ENCODE peak calls at places on chromosomes 2 and 18, in eight cellular contexts. One of them, this sample, is unnamed.
A peak's percentile ranks its signal among the peaks of the same experiment; 100 is the strongest.

GRCh38 chr2:100411841-100412292 is 5.6 kb downstream of the CHST10 start:
- DNase-seq in activated effector memory CD4-positive, alpha-beta T cell treated with Interleukin-2 at 50 U/mL for 16 hours: no peak
- DNase-seq in globus pallidus: no peak
- DNase-seq in activated T-helper 1 cell treated with anti-CD3 and anti-CD28 coated beads, Interleukin-2, amount 50 U/mL, for 16 hours: no peak
- DNase-seq in astrocyte of the spinal cord: no peak
- DNase-seq in AG08395: no peak
- DNase-seq in activated CD4-positive, alpha-beta T cell treated with anti-CD3 and anti-CD28 coated beads, Interleukin-2, amount 50 U/mL, for 24 hours: no peak
- DNase-seq in COLO829: no peak
- DNase-seq in this sample: no peak

GRCh38 chr2:216702756-216703155 is 7.4 kb upstream of the IGFBP5 start:
- DNase-seq in globus pallidus: no peak
- DNase-seq in AG08395: no peak
- DNase-seq in activated T-helper 1 cell treated with anti-CD3 and anti-CD28 coated beads, Interleukin-2, amount 50 U/mL, for 16 hours: no peak
- DNase-seq in COLO829: no peak
- DNase-seq in activated CD4-positive, alpha-beta T cell treated with anti-CD3 and anti-CD28 coated beads, Interleukin-2, amount 50 U/mL, for 24 hours: no peak
- DNase-seq in astrocyte of the spinal cord: no peak
- DNase-seq in activated effector memory CD4-positive, alpha-beta T cell treated with Interleukin-2 at 50 U/mL for 16 hours: no peak
- DNase-seq in this sample: no peak

GRCh38 chr2:215718890-215719289 is 283.0 kb upstream of the FN1 start:
- DNase-seq in activated effector memory CD4-positive, alpha-beta T cell treated with Interleukin-2 at 50 U/mL for 16 hours: no peak
- DNase-seq in astrocyte of the spinal cord: no peak
- DNase-seq in activated T-helper 1 cell treated with anti-CD3 and anti-CD28 coated beads, Interleukin-2, amount 50 U/mL, for 16 hours: no peak
- DNase-seq in activated CD4-positive, alpha-beta T cell treated with anti-CD3 and anti-CD28 coated beads, Interleukin-2, amount 50 U/mL, for 24 hours: no peak
- DNase-seq in AG08395: no peak
- DNase-seq in COLO829: no peak
- DNase-seq in globus pallidus: no peak
- DNase-seq in this sample: no peak

GRCh38 chr2:227717687-227718567 is at the start of gene SLC19A3:
- DNase-seq in globus pallidus: peak; percentile 75
- DNase-seq in AG08395: peak; percentile 59
- DNase-seq in COLO829: peak; percentile 61
- DNase-seq in activated CD4-positive, alpha-beta T cell treated with anti-CD3 and anti-CD28 coated beads, Interleukin-2, amount 50 U/mL, for 24 hours: no peak
- DNase-seq in activated effector memory CD4-positive, alpha-beta T cell treated with Interleukin-2 at 50 U/mL for 16 hours: no peak
- DNase-seq in activated T-helper 1 cell treated with anti-CD3 and anti-CD28 coated beads, Interleukin-2, amount 50 U/mL, for 16 hours: no peak
- DNase-seq in astrocyte of the spinal cord: peak; percentile 82
- DNase-seq in this sample: peak; percentile 78

GRCh38 chr2:119678021-119678656 is 862 bp upstream of the TMEM177 start:
- DNase-seq in activated effector memory CD4-positive, alpha-beta T cell treated with Interleukin-2 at 50 U/mL for 16 hours: peak; percentile 24
- DNase-seq in activated CD4-positive, alpha-beta T cell treated with anti-CD3 and anti-CD28 coated beads, Interleukin-2, amount 50 U/mL, for 24 hours: no peak
- DNase-seq in AG08395: no peak
- DNase-seq in globus pallidus: no peak
- DNase-seq in COLO829: no peak
- DNase-seq in astrocyte of the spinal cord: no peak
- DNase-seq in activated T-helper 1 cell treated with anti-CD3 and anti-CD28 coated beads, Interleukin-2, amount 50 U/mL, for 16 hours: no peak
- DNase-seq in this sample: peak; percentile 99

GRCh38 chr2:33478968-33479691 is 2.7 kb downstream of the RASGRP3 start:
- DNase-seq in COLO829: no peak
- DNase-seq in activated T-helper 1 cell treated with anti-CD3 and anti-CD28 coated beads, Interleukin-2, amount 50 U/mL, for 16 hours: no peak
- DNase-seq in AG08395: no peak
- DNase-seq in activated effector memory CD4-positive, alpha-beta T cell treated with Interleukin-2 at 50 U/mL for 16 hours: no peak
- DNase-seq in activated CD4-positive, alpha-beta T cell treated with anti-CD3 and anti-CD28 coated beads, Interleukin-2, amount 50 U/mL, for 24 hours: no peak
- DNase-seq in astrocyte of the spinal cord: no peak
- DNase-seq in globus pallidus: no peak
- DNase-seq in this sample: no peak

GRCh38 chr2:213923543-213923942 is 487.3 kb upstream of the VWC2L start:
- DNase-seq in activated CD4-positive, alpha-beta T cell treated with anti-CD3 and anti-CD28 coated beads, Interleukin-2, amount 50 U/mL, for 24 hours: no peak
- DNase-seq in astrocyte of the spinal cord: no peak
- DNase-seq in activated T-helper 1 cell treated with anti-CD3 and anti-CD28 coated beads, Interleukin-2, amount 50 U/mL, for 16 hours: no peak
- DNase-seq in globus pallidus: no peak
- DNase-seq in activated effector memory CD4-positive, alpha-beta T cell treated with Interleukin-2 at 50 U/mL for 16 hours: no peak
- DNase-seq in COLO829: no peak
- DNase-seq in AG08395: no peak
- DNase-seq in this sample: no peak

GRCh38 chr18:13284330-13285027 is 65.9 kb downstream of the LDLRAD4 start:
- DNase-seq in AG08395: no peak
- DNase-seq in globus pallidus: no peak
- DNase-seq in COLO829: no peak
- DNase-seq in astrocyte of the spinal cord: no peak
- DNase-seq in activated T-helper 1 cell treated with anti-CD3 and anti-CD28 coated beads, Interleukin-2, amount 50 U/mL, for 16 hours: no peak
- DNase-seq in activated effector memory CD4-positive, alpha-beta T cell treated with Interleukin-2 at 50 U/mL for 16 hours: peak; percentile 27
- DNase-seq in activated CD4-positive, alpha-beta T cell treated with anti-CD3 and anti-CD28 coated beads, Interleukin-2, amount 50 U/mL, for 24 hours: no peak
- DNase-seq in this sample: peak; percentile 78

GRCh38 chr18:23862071-23862470 is 152.5 kb upstream of the TTC39C start:
- DNase-seq in AG08395: peak; percentile 92
- DNase-seq in globus pallidus: peak; percentile 7
- DNase-seq in COLO829: peak; percentile 94
- DNase-seq in activated CD4-positive, alpha-beta T cell treated with anti-CD3 and anti-CD28 coated beads, Interleukin-2, amount 50 U/mL, for 24 hours: no peak
- DNase-seq in activated T-helper 1 cell treated with anti-CD3 and anti-CD28 coated beads, Interleukin-2, amount 50 U/mL, for 16 hours: no peak
- DNase-seq in activated effector memory CD4-positive, alpha-beta T cell treated with Interleukin-2 at 50 U/mL for 16 hours: no peak
- DNase-seq in astrocyte of the spinal cord: peak; percentile 92
- DNase-seq in this sample: no peak

GRCh38 chr2:240925191-240925575 is 19.0 kb downstream of the CROCC2 start:
- DNase-seq in activated CD4-positive, alpha-beta T cell treated with anti-CD3 and anti-CD28 coated beads, Interleukin-2, amount 50 U/mL, for 24 hours: no peak
- DNase-seq in AG08395: no peak
- DNase-seq in globus pallidus: no peak
- DNase-seq in astrocyte of the spinal cord: no peak
- DNase-seq in COLO829: no peak
- DNase-seq in activated T-helper 1 cell treated with anti-CD3 and anti-CD28 coated beads, Interleukin-2, amount 50 U/mL, for 16 hours: peak; percentile 3
- DNase-seq in activated effector memory CD4-positive, alpha-beta T cell treated with Interleukin-2 at 50 U/mL for 16 hours: no peak
- DNase-seq in this sample: no peak

GRCh38 chr2:24917731-24918325 is 2.2 kb downstream of the ADCY3 start:
- DNase-seq in activated T-helper 1 cell treated with anti-CD3 and anti-CD28 coated beads, Interleukin-2, amount 50 U/mL, for 16 hours: no peak
- DNase-seq in AG08395: no peak
- DNase-seq in COLO829: no peak
- DNase-seq in globus pallidus: no peak
- DNase-seq in astrocyte of the spinal cord: no peak
- DNase-seq in activated effector memory CD4-positive, alpha-beta T cell treated with Interleukin-2 at 50 U/mL for 16 hours: no peak
- DNase-seq in activated CD4-positive, alpha-beta T cell treated with anti-CD3 and anti-CD28 coated beads, Interleukin-2, amount 50 U/mL, for 24 hours: no peak
- DNase-seq in this sample: no peak

GRCh38 chr2:100235098-100235497 is 87.2 kb downstream of the LONRF2 start:
- DNase-seq in activated CD4-positive, alpha-beta T cell treated with anti-CD3 and anti-CD28 coated beads, Interleukin-2, amount 50 U/mL, for 24 hours: no peak
- DNase-seq in AG08395: no peak
- DNase-seq in globus pallidus: no peak
- DNase-seq in COLO829: no peak
- DNase-seq in activated effector memory CD4-positive, alpha-beta T cell treated with Interleukin-2 at 50 U/mL for 16 hours: peak; percentile 14
- DNase-seq in astrocyte of the spinal cord: peak; percentile 70
- DNase-seq in activated T-helper 1 cell treated with anti-CD3 and anti-CD28 coated beads, Interleukin-2, amount 50 U/mL, for 16 hours: no peak
- DNase-seq in this sample: no peak

GRCh38 chr2:111923271-111923670 is 24.9 kb downstream of the MERTK start:
- DNase-seq in AG08395: no peak
- DNase-seq in globus pallidus: no peak
- DNase-seq in COLO829: no peak
- DNase-seq in activated effector memory CD4-positive, alpha-beta T cell treated with Interleukin-2 at 50 U/mL for 16 hours: no peak
- DNase-seq in activated CD4-positive, alpha-beta T cell treated with anti-CD3 and anti-CD28 coated beads, Interleukin-2, amount 50 U/mL, for 24 hours: no peak
- DNase-seq in astrocyte of the spinal cord: peak; percentile 6
- DNase-seq in activated T-helper 1 cell treated with anti-CD3 and anti-CD28 coated beads, Interleukin-2, amount 50 U/mL, for 16 hours: no peak
- DNase-seq in this sample: peak; percentile 45

GRCh38 chr2:27885246-27885645 is 4.9 kb downstream of the RBKS start:
- DNase-seq in activated CD4-positive, alpha-beta T cell treated with anti-CD3 and anti-CD28 coated beads, Interleukin-2, amount 50 U/mL, for 24 hours: no peak
- DNase-seq in activated effector memory CD4-positive, alpha-beta T cell treated with Interleukin-2 at 50 U/mL for 16 hours: no peak
- DNase-seq in AG08395: no peak
- DNase-seq in globus pallidus: no peak
- DNase-seq in COLO829: no peak
- DNase-seq in astrocyte of the spinal cord: peak; percentile 16
- DNase-seq in activated T-helper 1 cell treated with anti-CD3 and anti-CD28 coated beads, Interleukin-2, amount 50 U/mL, for 16 hours: no peak
- DNase-seq in this sample: no peak

GRCh38 chr2:53075760-53076159 is 691.8 kb upstream of the CHAC2 start:
- DNase-seq in astrocyte of the spinal cord: no peak
- DNase-seq in COLO829: no peak
- DNase-seq in AG08395: no peak
- DNase-seq in globus pallidus: no peak
- DNase-seq in activated effector memory CD4-positive, alpha-beta T cell treated with Interleukin-2 at 50 U/mL for 16 hours: no peak
- DNase-seq in activated CD4-positive, alpha-beta T cell treated with anti-CD3 and anti-CD28 coated beads, Interleukin-2, amount 50 U/mL, for 24 hours: no peak
- DNase-seq in activated T-helper 1 cell treated with anti-CD3 and anti-CD28 coated beads, Interleukin-2, amount 50 U/mL, for 16 hours: no peak
- DNase-seq in this sample: no peak